ENCODE peak calls at places on chromosomes 7 and 10, in seven cellular contexts. E is CD8-positive, alpha-beta T cell; Y is neural progenitor cell; B is breast epithelium; L is A549; V is OCI-LY7; M is IMR-90. I is an unnamed sample. For H3K4me1 and H3K9me3, the result is how much of the 10 kb centered on the place peaks cover.

GRCh38 chr10:74206727-74207126 is 55.7 kb downstream of the ADK start:
- DNase-seq in E (no peak), V (no peak), L (no peak), Y (no peak), M (no peak), B (peak), I (no peak)

GRCh38 chr10:79224263-79224949 is 122.9 kb upstream of the PPIF start:
- DNase-seq in V (no peak), L (no peak), Y (no peak), B (no peak), M (no peak), E (no peak), I (no peak)

GRCh38 chr7:7969306-7970112 is 913 bp downstream of the GLCCI1 start:
- DNase-seq in L (peak), E (peak), Y (peak), M (peak), V (peak), B (no peak), I (peak)

GRCh38 chr7:69962077-69962855 is 364.0 kb downstream of the AUTS2 start:
- DNase-seq in L (no peak), E (no peak), B (peak), Y (no peak), M (no peak), V (no peak), I (peak)

GRCh38 chr7:65239707-65240352 is 133.8 kb upstream of the ZNF92 start:
- DNase-seq in Y (peak), V (no peak), E (no peak), L (peak), M (no peak), B (no peak), I (no peak)

GRCh38 chr7:30771859-30772429 is 727 bp downstream of the MINDY4 start:
- DNase-seq in V (no peak), E (no peak), B (no peak), L (no peak), M (no peak), Y (peak), I (no peak)

GRCh38 chr7:95172420-95172819 is 151.9 kb downstream of the PON1 start:
- DNase-seq in B (no peak), M (no peak), L (no peak), E (no peak), V (no peak), Y (no peak), I (no peak)

GRCh38 chr7:452791-453455 is 66.7 kb downstream of the PDGFA start:
- DNase-seq in Y (no peak), M (no peak), E (no peak), L (no peak), V (no peak), B (no peak), I (no peak)

GRCh38 chr7:94301024-94301588 is 93.6 kb upstream of the COL1A2 start:
- DNase-seq in Y (peak), M (peak), B (no peak), L (peak), V (no peak), E (no peak), I (peak)

DNA sequence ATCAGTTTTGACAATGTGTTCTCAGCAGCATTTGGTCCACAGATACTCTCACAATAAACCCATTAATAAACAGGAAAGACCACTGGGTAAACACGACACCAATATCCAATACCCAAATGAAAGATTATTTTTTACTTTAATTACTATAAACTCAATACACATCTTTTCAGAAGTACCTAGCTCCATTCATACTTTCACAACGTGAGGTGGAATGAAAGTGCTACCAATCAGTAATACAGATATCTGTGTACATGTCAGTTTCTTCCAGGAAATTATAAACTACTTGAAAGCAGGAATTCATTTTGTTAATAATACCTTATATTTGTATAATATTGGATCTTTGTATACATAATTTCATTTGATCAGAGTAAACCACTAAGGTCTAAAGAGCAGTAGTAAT is 11.9 kb downstream of the CDK6 start:
- DNase-seq in B (no peak), Y (no peak), L (no peak), V (no peak), M (no peak), E (no peak), I (no peak)
- H3K4me1 ChIP-seq in B (under half), Y (under half), L (half or more), V (under half), M (under half), E (under half), I (under half)

GRCh38 chr7:125618516-125618915 is 688.9 kb upstream of the POT1 start:
- DNase-seq in M (no peak), E (no peak), L (no peak), B (no peak), Y (no peak), V (no peak), I (no peak)
- H3K9me3 ChIP-seq in M (under half), E (under half), L (under half), B (under half), Y (under half), V (under half), I (under half)

GRCh38 chr7:148149730-148150129 is 440.8 kb upstream of the C7orf33 start:
- DNase-seq in M (no peak), B (no peak), Y (no peak), E (no peak), V (no peak), L (no peak), I (no peak)

GRCh38 chr7:148147438-148147837 is 443.1 kb upstream of the C7orf33 start:
- DNase-seq in L (no peak), E (no peak), V (no peak), Y (no peak), B (no peak), M (no peak), I (no peak)

GRCh38 chr7:148151778-148152177 is 438.8 kb upstream of the C7orf33 start:
- DNase-seq in M (no peak), V (no peak), L (no peak), Y (no peak), B (no peak), E (no peak), I (no peak)

GRCh38 chr7:148144827-148145226 is 445.7 kb upstream of the C7orf33 start:
- DNase-seq in E (no peak), V (no peak), Y (no peak), B (no peak), M (no peak), L (no peak), I (no peak)

GRCh38 chr7:148148456-148148855 is 442.1 kb upstream of the C7orf33 start:
- DNase-seq in B (no peak), L (no peak), Y (no peak), V (no peak), M (no peak), E (no peak), I (no peak)
- H3K27ac ChIP-seq in B (no peak), L (no peak), Y (no peak), V (no peak), M (no peak), E (no peak), I (no peak)

GRCh38 chr7:21939136-21939857 is 6.4 kb downstream of the CDCA7L start:
- DNase-seq in E (no peak), B (no peak), Y (no peak), L (no peak), M (no peak), V (no peak), I (no peak)
- H3K4me1 ChIP-seq in E (under half), B (under half), Y (under half), L (under half), M (under half), V (half or more), I (under half)

GRCh38 chr7:157807510-157807909 is 470.7 kb downstream of the DNAJB6 start:
- DNase-seq in V (no peak), M (no peak), Y (peak), E (no peak), L (peak), B (no peak), I (no peak)

GRCh38 chr7:157809154-157809862 is 472.5 kb downstream of the DNAJB6 start:
- DNase-seq in L (no peak), M (no peak), E (no peak), B (no peak), Y (no peak), V (no peak), I (no peak)

GRCh38 chr7:157806711-157807110 is 469.9 kb downstream of the DNAJB6 start:
- DNase-seq in B (no peak), V (no peak), L (no peak), M (no peak), Y (no peak), E (no peak), I (no peak)

GRCh38 chr7:157809863-157810851 is 473.4 kb downstream of the DNAJB6 start:
- DNase-seq in Y (no peak), V (no peak), E (no peak), L (no peak), M (no peak), B (no peak), I (no peak)

DNA sequence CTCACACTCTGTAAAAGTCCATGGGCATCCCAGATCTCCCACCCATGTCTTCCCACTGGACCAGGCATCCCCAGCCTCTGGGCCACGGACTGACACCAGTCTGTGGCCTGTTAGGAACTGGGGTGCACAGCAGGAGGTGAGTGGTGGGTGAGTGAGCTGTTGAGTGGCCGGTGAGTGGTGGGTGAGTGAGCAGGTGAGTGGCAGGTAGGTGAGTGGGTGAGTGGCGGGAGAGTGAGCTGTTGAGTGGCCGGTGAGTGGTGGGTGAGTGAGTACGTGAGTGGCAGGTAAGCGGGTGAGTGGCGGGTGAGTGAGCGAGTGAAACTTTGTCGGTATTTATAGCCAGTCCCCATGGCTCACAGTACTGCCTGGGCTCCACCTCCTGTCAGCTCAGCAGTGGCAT is 471.2 kb downstream of the DNAJB6 start:
- DNase-seq in B (no peak), L (no peak), Y (no peak), M (no peak), V (no peak), E (no peak), I (no peak)
- H3K9me3 ChIP-seq in B (under half), L (under half), Y (under half), M (half or more), V (under half), E (under half), I (under half)